ENCODE peak calls at places on chromosomes 2 and 18, in six cellular contexts. U is stimulated activated CD8-positive, alpha-beta memory T cell treated with anti-CD3 and anti-CD28 coated beads, Interleukin-4, amount 100 ng/mL, for 1 hour; G is A549; A is cardiac fibroblast; Q is NT2/D1; T is tibial artery. R is an unnamed sample.

GRCh38 chr2:209005371-209005770 is 418.5 kb upstream of the MAP2 start:
- DNase-seq in U (no peak), G (no peak), A (no peak), Q (no peak), T (no peak), R (no peak)

GRCh38 chr18:57959278-57959677 is 84.7 kb upstream of the NEDD4L start:
- DNase-seq in U (no peak), G (peak), A (peak), Q (peak), T (no peak), R (no peak)

GRCh38 chr2:177771191-177771590 is 301.4 kb downstream of the PDE11A start:
- DNase-seq in U (no peak), G (no peak), A (peak), Q (no peak), T (no peak), R (no peak)

GRCh38 chr18:77911973-77912372 is 662.3 kb downstream of the GALR1 start:
- DNase-seq in U (no peak), G (no peak), A (no peak), Q (no peak), T (no peak), R (no peak)

GRCh38 chr2:199495147-199495546 is 37.4 kb upstream of the SATB2 start:
- DNase-seq in U (no peak), G (no peak), A (no peak), Q (no peak), T (no peak), R (no peak)

GRCh38 chr2:54122171-54122935 is 6.9 kb downstream of the ACYP2 start:
- DNase-seq in U (no peak), G (no peak), A (no peak), Q (no peak), T (no peak), R (no peak)

GRCh38 chr2:3257166-3257565 is 120.5 kb downstream of the EIPR1 start:
- DNase-seq in U (no peak), G (no peak), A (no peak), Q (peak), T (no peak), R (no peak)

GRCh38 chr18:61948196-61948800 is 55.5 kb upstream of the RNF152 start:
- DNase-seq in U (no peak), G (no peak), A (peak), Q (no peak), T (no peak), R (no peak)

GRCh38 chr2:160214461-160215055 is 14.5 kb upstream of the ITGB6 start:
- DNase-seq in U (no peak), G (peak), A (peak), Q (no peak), T (no peak), R (no peak)

GRCh38 chr2:154694881-154695280 is 3.6 kb upstream of the KCNJ3 start:
- DNase-seq in U (no peak), G (no peak), A (no peak), Q (no peak), T (no peak), R (no peak)

GRCh38 chr2:39443009-39443408 is 5.9 kb upstream of the MAP4K3 start:
- DNase-seq in U (no peak), G (no peak), A (no peak), Q (no peak), T (no peak), R (no peak)

GRCh38 chr2:121213386-121213785 is 71.6 kb downstream of the TFCP2L1 start:
- DNase-seq in U (no peak), G (no peak), A (no peak), Q (no peak), T (no peak), R (no peak)

GRCh38 chr2:120703330-120703994 is 32.2 kb upstream of the GLI2 start:
- DNase-seq in U (no peak), G (no peak), A (peak), Q (no peak), T (no peak), R (no peak)

GRCh38 chr18:50151876-50152275 is 43.1 kb downstream of the MYO5B start:
- DNase-seq in U (no peak), G (no peak), A (peak), Q (no peak), T (no peak), R (no peak)

GRCh38 chr18:58216071-58216471 is 172.0 kb downstream of the NEDD4L start:
- DNase-seq in U (no peak), G (no peak), A (peak), Q (peak), T (no peak), R (no peak)

GRCh38 chr2:55431982-55432627 is 12.4 kb upstream of the CCDC88A start:
- DNase-seq in U (no peak), G (peak), A (peak), Q (no peak), T (no peak), R (no peak)

GRCh38 chr2:51620830-51621229 is 588.9 kb upstream of the NRXN1 start:
- DNase-seq in U (no peak), G (no peak), A (peak), Q (no peak), T (no peak), R (no peak)

GRCh38 chr2:222656544-222657446 is 903 bp upstream of the FARSB start:
- DNase-seq in U (no peak), G (no peak), A (no peak), Q (no peak), T (no peak), R (no peak)

GRCh38 chr18:65257157-65257556 is 493.7 kb upstream of the CDH7 start:
- DNase-seq in U (no peak), G (no peak), A (no peak), Q (peak), T (no peak), R (no peak)

GRCh38 chr2:43159797-43160196 is 66.6 kb downstream of the ZFP36L2 start:
- DNase-seq in U (no peak), G (no peak), A (no peak), Q (no peak), T (no peak), R (no peak)

GRCh38 chr18:76412818-76413565 is 82.0 kb downstream of the ZNF516 start:
- DNase-seq in U (no peak), G (no peak), A (peak), Q (no peak), T (no peak), R (no peak)